ENCODE peak calls at places on chromosome 3, in nine cellular contexts. X is WERI-Rb-1, S is uterus, D is heart left ventricle, B is AG04450, L is hepatocyte, A is left ventricle myocardium inferior, F is body of pancreas, M is colonic mucosa. R is an unnamed sample.

GRCh38 chr3:187775549-187775948 is 30.3 kb upstream of the BCL6 start:
- DNase-seq in F (no peak), L (no peak), X (no peak), D (no peak), S (no peak), A (no peak), B (no peak), M (no peak), R (no peak)

GRCh38 chr3:12024959-12025570 is 20.9 kb downstream of the SYN2 start:
- DNase-seq in B (no peak), S (no peak), F (no peak), X (no peak), A (no peak), L (no peak), D (no peak), M (no peak), R (no peak)

GRCh38 chr3:10442151-10442795 is 63.1 kb downstream of the ATP2B2 start:
- DNase-seq in M (no peak), B (no peak), X (no peak), A (no peak), S (no peak), L (no peak), D (no peak), F (no peak), R (no peak)

GRCh38 chr3:126258670-126259069 is 78.3 kb upstream of the ALDH1L1 start:
- DNase-seq in M (no peak), A (no peak), D (no peak), F (no peak), B (no peak), S (no peak), L (no peak), X (no peak), R (no peak)

GRCh38 chr3:95280711-95281352 is 1218.0 kb downstream of the NSUN3 start:
- DNase-seq in D (no peak), L (no peak), F (no peak), M (no peak), X (no peak), A (no peak), S (no peak), B (no peak), R (peak)

GRCh38 chr3:66021731-66022131 is 17.0 kb downstream of the MAGI1 start:
- DNase-seq in X (no peak), A (no peak), B (no peak), M (no peak), S (no peak), D (no peak), F (peak), L (peak), R (peak)

GRCh38 chr3:45553469-45553974 is 41.0 kb upstream of the LIMD1 start:
- DNase-seq in D (peak), M (peak), L (peak), A (peak), S (peak), X (no peak), B (no peak), F (no peak), R (no peak)

GRCh38 chr3:189171707-189172106 is at the start of gene TPRG1:
- DNase-seq in X (no peak), B (no peak), F (no peak), M (peak), L (no peak), S (no peak), A (no peak), D (no peak), R (no peak)

GRCh38 chr3:79467721-79468120 is 300.1 kb downstream of the ROBO1 start:
- DNase-seq in B (no peak), D (no peak), F (no peak), A (no peak), X (no peak), S (no peak), L (peak), M (no peak), R (peak)

GRCh38 chr3:147838650-147839049 is 429.5 kb downstream of the ZIC1 start:
- DNase-seq in S (no peak), X (peak), B (no peak), A (no peak), M (no peak), D (no peak), L (peak), F (no peak), R (no peak)
- TF ChIP-seq CTCF in S (no peak), X (peak), B (peak), A (no peak), M (no peak), D (no peak), L (peak), F (no peak), R (no peak)

GRCh38 chr3:32817561-32818430 is at the start of gene TRIM71:
- DNase-seq in D (no peak), B (no peak), M (no peak), F (no peak), A (no peak), S (no peak), L (peak), X (no peak), R (no peak)
- H3K27ac ChIP-seq in D (no peak), B (no peak), M (no peak), F (no peak), A (no peak), S (no peak), L (peak), X (no peak), R (no peak)

GRCh38 chr3:133464573-133464972 is 64.7 kb downstream of the BFSP2 start:
- DNase-seq in A (no peak), F (no peak), L (no peak), X (peak), S (no peak), D (no peak), M (no peak), B (no peak), R (peak)
- TF ChIP-seq CTCF in A (peak), F (peak), L (no peak), X (no peak), S (no peak), D (no peak), M (no peak), B (peak), R (peak)

GRCh38 chr3:42079701-42080323 is 11.3 kb upstream of the TRAK1 start:
- DNase-seq in A (no peak), L (peak), M (peak), D (no peak), F (no peak), S (no peak), X (no peak), B (no peak), R (peak)
- H3K27ac ChIP-seq in A (peak), L (peak), M (peak), D (peak), F (peak), S (no peak), X (no peak), B (no peak), R (peak)

DNA sequence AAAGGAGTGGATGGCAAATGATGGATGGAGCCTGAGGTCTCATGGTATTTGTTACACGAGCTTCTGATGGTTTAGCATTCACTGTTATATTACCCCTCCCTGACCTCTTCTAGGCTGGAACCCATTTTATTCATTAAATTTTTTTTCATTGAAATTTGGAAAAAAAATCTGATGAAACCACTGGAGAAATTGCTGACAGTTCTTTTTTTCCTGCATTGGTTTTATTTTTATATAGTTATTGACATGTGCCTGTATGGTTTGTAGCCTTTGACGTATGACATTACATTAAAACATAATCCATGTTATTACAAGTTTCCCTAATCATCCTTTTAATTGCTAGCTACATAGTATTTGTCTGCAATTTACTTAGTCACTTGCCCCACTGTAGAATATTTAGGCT is 81.8 kb downstream of the CLDN11 start:
- DNase-seq in X (no peak), L (no peak), D (no peak), B (no peak), S (no peak), A (no peak), F (no peak), M (no peak), R (no peak)
- TF ChIP-seq CTCF in X (no peak), L (no peak), D (no peak), B (no peak), S (no peak), A (no peak), F (no peak), M (no peak), R (no peak)

DNA sequence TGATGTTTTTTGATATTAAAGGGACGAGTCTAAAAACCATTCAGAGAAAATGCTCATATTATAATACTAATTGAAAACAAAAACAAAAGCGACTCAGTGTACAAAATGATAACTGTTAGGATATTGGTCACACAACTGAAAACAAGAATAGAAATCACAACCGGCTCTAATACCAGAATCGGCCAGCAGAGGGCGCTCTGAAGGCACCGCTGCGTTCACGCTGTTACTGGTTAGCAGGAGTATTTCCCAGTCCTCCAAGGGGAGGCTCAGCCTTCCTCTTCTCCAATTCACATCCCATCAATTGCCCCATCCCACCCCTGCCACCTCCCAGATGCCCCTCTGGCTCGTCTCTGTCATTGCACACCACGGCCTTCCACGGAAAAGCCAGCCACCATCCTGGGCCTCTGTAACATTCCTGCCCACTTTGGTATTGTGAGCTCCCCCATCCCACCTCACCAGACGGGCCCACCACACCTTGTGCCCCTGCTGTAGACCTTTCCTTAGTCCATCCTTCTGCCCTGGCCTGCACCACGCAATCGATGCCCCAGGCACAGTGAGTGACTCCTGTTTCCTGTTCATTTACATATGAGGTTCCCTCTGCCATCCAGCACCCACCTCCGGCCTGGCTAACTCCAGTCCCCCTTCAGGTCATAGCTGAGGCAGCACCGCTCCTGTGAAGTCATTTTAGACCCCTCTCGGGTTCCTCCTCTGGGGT is 8.5 kb downstream of the FAM107A start:
- DNase-seq in B (peak), X (peak), F (peak), A (peak), M (peak), L (peak), S (peak), D (peak), R (peak)
- H3K27ac ChIP-seq in B (no peak), X (no peak), F (no peak), A (peak), M (no peak), L (no peak), S (no peak), D (no peak), R (no peak)

GRCh38 chr3:124985358-124985757 is 50.8 kb upstream of the MUC13 start:
- DNase-seq in S (no peak), B (peak), L (peak), D (no peak), F (no peak), M (peak), X (no peak), A (no peak), R (peak)

GRCh38 chr3:124982855-124983254 is 48.3 kb upstream of the MUC13 start:
- DNase-seq in X (no peak), M (no peak), D (no peak), A (no peak), L (no peak), S (no peak), B (no peak), F (no peak), R (no peak)

GRCh38 chr3:124981472-124981871 is 46.9 kb upstream of the MUC13 start:
- DNase-seq in D (no peak), A (no peak), B (no peak), X (no peak), S (no peak), M (no peak), F (no peak), L (peak), R (no peak)

GRCh38 chr3:124984754-124985153 is 50.2 kb upstream of the MUC13 start:
- DNase-seq in M (no peak), L (no peak), B (no peak), X (no peak), F (no peak), A (no peak), D (no peak), S (no peak), R (no peak)

DNA sequence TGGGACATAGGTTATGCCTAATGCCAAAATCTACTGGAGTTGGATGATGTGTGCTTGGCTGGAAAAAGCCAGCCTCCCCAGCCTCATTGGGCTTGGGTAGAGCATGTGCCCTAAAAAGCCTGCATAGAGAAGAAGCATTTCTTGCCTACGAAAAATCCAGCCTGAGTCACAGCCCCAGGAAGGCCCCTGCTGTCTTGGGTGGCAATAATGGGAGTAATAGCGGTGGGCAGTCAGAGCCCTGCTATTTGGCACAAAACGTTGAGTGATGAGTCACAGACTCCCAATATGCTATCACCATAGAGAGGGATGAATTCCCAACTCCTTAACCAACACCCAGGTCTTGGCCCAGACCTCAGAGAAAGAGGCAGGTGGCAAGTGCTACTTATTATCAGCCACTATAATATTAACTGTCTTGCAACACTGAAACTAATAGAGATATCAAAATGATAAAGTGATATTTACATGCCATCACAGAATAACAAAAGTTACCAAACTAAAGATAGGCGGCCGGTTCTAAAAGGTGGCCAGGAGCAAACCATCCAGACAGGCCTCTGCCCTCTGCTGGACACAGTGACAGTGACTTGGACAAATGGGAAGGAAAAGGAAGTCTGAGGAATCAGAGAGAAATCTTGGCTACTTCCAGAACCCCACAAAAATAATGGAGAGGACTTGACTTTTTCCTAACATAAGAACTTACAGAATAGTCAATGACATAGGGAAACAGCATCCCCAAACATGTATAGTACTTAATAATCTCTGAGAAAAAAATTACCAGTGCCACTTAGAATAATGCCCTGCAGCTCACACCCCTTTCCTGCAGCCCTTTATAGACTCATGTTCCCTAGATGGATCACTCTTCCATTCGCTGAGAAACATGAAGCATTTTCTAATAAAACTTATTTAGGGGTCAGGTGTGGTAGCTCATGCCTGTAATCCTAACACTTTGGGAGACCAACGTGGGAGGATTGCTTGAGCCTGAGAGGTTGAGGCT is 51.9 kb upstream of the MUC13 start:
- DNase-seq in X (no peak), S (no peak), D (no peak), F (no peak), B (peak), L (peak), A (no peak), M (peak), R (peak)
- TF ChIP-seq CTCF in X (peak), S (no peak), D (peak), F (peak), B (peak), L (peak), A (peak), M (peak), R (peak)

DNA sequence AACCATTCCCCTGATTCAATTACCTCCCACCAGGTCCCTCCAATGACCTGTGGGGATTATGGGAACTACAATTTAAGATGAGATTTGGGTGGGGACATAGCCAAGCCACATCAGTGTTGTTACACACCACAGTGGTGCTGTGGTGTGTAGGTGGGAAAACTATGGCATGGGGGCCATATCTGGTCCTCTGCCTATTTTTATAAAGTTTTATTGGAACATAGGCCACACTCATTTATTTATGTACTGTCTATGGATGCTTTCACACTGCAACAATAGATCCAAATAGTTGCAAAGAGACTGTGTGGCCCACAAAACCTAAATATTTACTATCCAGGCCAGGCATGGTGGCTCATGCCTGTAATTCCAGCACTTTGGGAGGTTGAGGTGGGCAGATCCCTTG is 46.4 kb downstream of the FLNB start:
- DNase-seq in F (no peak), B (no peak), D (no peak), S (no peak), M (no peak), X (no peak), A (no peak), L (no peak), R (no peak)
- H3K27ac ChIP-seq in F (no peak), B (no peak), D (no peak), S (peak), M (no peak), X (no peak), A (no peak), L (peak), R (no peak)

DNA sequence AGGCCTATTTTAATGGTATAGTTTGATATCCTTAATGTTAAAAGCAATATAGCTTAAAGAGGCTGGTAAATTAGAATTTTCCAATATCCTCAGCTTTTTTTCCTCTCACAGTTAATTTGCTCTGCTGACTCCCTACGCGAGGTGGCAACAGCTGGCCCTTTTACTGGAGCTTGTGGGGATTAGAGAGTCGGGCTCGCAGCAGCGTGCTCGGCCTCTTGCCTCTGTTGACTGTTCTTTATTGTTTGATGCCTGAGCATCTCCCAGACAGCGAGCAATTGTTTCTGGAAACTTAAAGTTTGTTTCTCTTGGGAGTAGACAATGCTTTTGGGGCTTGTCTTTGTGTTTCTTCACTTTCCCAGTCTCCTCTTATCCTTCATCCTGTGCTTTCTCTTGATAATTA is 80.8 kb downstream of the OPA1 start:
- DNase-seq in X (peak), M (no peak), B (no peak), L (peak), S (no peak), A (no peak), F (no peak), D (no peak), R (no peak)
- TF ChIP-seq CTCF in X (peak), M (no peak), B (no peak), L (peak), S (no peak), A (no peak), F (no peak), D (no peak), R (no peak)

DNA sequence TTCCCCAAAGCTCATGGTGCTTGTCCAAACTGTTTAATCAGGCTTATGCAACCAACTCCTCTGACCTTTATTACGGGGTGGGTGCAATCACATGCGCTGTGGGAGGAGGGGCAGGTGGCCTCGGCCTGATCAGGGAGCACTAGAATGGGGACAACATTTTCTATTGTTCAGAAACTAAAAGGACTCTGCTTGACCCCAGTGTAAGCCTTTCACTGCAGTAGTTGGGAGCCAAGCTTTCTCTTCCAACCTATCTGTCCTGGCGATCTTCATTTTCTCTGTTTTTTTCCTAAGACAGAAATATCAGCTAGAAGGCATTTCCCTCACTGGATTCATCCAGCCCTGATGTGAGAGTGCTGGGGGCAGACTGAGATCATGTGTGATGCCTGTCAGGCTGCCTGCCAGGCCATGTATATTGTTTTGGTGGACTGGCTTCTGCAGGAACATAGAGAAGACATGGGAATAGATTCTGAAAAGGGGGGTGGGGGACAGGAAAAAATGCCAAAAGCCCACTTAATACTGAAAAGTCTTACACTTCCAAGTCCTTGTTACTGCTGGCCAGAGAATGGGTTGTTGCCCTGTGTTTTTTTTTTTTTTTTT is 627.0 kb upstream of the TBL1XR1 start:
- DNase-seq in D (peak), L (peak), M (peak), B (no peak), X (peak), F (peak), A (peak), S (peak), R (peak)
- H3K27ac ChIP-seq in D (peak), L (peak), M (no peak), B (peak), X (peak), F (peak), A (peak), S (peak), R (peak)